ENCODE peak calls at places on chromosome 1, in five cellular contexts. One of them, this sample, is unnamed. For H3K36me3, the result is how much of the 10 kb centered on the place peaks cover.

GRCh38 chr1:30534551-30534940 is 188.8 kb downstream of the MATN1 start:
- DNase-seq in kidney: no peak
- DNase-seq in upper lobe of right lung: peak
- DNase-seq in breast epithelium: no peak
- DNase-seq in right lobe of liver: no peak
- DNase-seq in this sample: no peak

GRCh38 chr1:12627308-12627707 is 9.3 kb upstream of the DHRS3 start:
- DNase-seq in upper lobe of right lung: no peak
- DNase-seq in breast epithelium: no peak
- DNase-seq in kidney: no peak
- DNase-seq in right lobe of liver: no peak
- DNase-seq in this sample: no peak

GRCh38 chr1:39671433-39671792 is 494 bp downstream of the NT5C1A start:
- DNase-seq in breast epithelium: no peak
- DNase-seq in right lobe of liver: no peak
- DNase-seq in upper lobe of right lung: no peak
- DNase-seq in kidney: peak
- DNase-seq in this sample: no peak

GRCh38 chr1:1354271-1355247 is 3.8 kb downstream of the MXRA8 start:
- DNase-seq in upper lobe of right lung: no peak
- DNase-seq in breast epithelium: no peak
- DNase-seq in right lobe of liver: no peak
- DNase-seq in kidney: peak
- DNase-seq in this sample: no peak

GRCh38 chr1:112296908-112297307 is 99.1 kb upstream of the CTTNBP2NL start:
- DNase-seq in right lobe of liver: no peak
- DNase-seq in breast epithelium: no peak
- DNase-seq in upper lobe of right lung: no peak
- DNase-seq in kidney: no peak
- DNase-seq in this sample: no peak

GRCh38 chr1:184199036-184199796 is 147.7 kb downstream of the TSEN15 start:
- DNase-seq in upper lobe of right lung: no peak
- DNase-seq in kidney: no peak
- DNase-seq in right lobe of liver: no peak
- DNase-seq in breast epithelium: no peak
- DNase-seq in this sample: no peak

GRCh38 chr1:161054232-161054631 is 8.5 kb upstream of the USF1 start:
- DNase-seq in breast epithelium: no peak
- DNase-seq in upper lobe of right lung: no peak
- DNase-seq in right lobe of liver: no peak
- DNase-seq in kidney: peak
- DNase-seq in this sample: no peak

GRCh38 chr1:151539321-151540020 is 638 bp upstream of the TUFT1 start:
- DNase-seq in breast epithelium: peak
- DNase-seq in upper lobe of right lung: peak
- DNase-seq in right lobe of liver: peak
- DNase-seq in kidney: peak
- DNase-seq in this sample: peak

GRCh38 chr1:67534627-67535065 is 104.4 kb upstream of the SERBP1 start:
- DNase-seq in upper lobe of right lung: no peak
- DNase-seq in kidney: no peak
- DNase-seq in breast epithelium: no peak
- DNase-seq in right lobe of liver: no peak
- DNase-seq in this sample: no peak

GRCh38 chr1:208654241-208654640 is 410.1 kb upstream of the PLXNA2 start:
- DNase-seq in upper lobe of right lung: no peak
- DNase-seq in right lobe of liver: no peak
- DNase-seq in kidney: no peak
- DNase-seq in breast epithelium: no peak
- DNase-seq in this sample: peak

GRCh38 chr1:166952002-166952746 is 23.2 kb downstream of the ILDR2 start:
- DNase-seq in upper lobe of right lung: no peak
- DNase-seq in kidney: no peak
- DNase-seq in breast epithelium: no peak
- DNase-seq in right lobe of liver: no peak
- DNase-seq in this sample: no peak

GRCh38 chr1:94237291-94238226 is at the start of gene ARHGAP29:
- DNase-seq in upper lobe of right lung: peak
- DNase-seq in kidney: peak
- DNase-seq in right lobe of liver: peak
- DNase-seq in breast epithelium: peak
- DNase-seq in this sample: peak

GRCh38 chr1:208668991-208669390 is 424.8 kb upstream of the PLXNA2 start:
- DNase-seq in right lobe of liver: no peak
- DNase-seq in upper lobe of right lung: no peak
- DNase-seq in breast epithelium: no peak
- DNase-seq in kidney: no peak
- DNase-seq in this sample: no peak

GRCh38 chr1:244302889-244303609 is 148.7 kb downstream of the ADSS2 start:
- DNase-seq in breast epithelium: no peak
- DNase-seq in kidney: peak
- DNase-seq in upper lobe of right lung: peak
- DNase-seq in right lobe of liver: no peak
- DNase-seq in this sample: peak

GRCh38 chr1:8015036-8015808 is 10.9 kb downstream of the ERRFI1 start:
- DNase-seq in upper lobe of right lung: no peak
- DNase-seq in breast epithelium: no peak
- DNase-seq in right lobe of liver: no peak
- DNase-seq in kidney: no peak
- DNase-seq in this sample: peak

GRCh38 chr1:221035680-221036153 is 156.5 kb downstream of the HLX start:
- DNase-seq in upper lobe of right lung: no peak
- DNase-seq in breast epithelium: no peak
- DNase-seq in right lobe of liver: no peak
- DNase-seq in kidney: no peak
- DNase-seq in this sample: no peak

GRCh38 chr1:220430059-220430458 is 97.9 kb upstream of the MARK1 start:
- DNase-seq in kidney: no peak
- DNase-seq in right lobe of liver: no peak
- DNase-seq in breast epithelium: no peak
- DNase-seq in upper lobe of right lung: no peak
- DNase-seq in this sample: no peak

GRCh38 chr1:33464552-33464951 is 7.9 kb upstream of the ZSCAN20 start:
- DNase-seq in kidney: no peak
- DNase-seq in right lobe of liver: no peak
- DNase-seq in breast epithelium: no peak
- DNase-seq in upper lobe of right lung: no peak
- DNase-seq in this sample: no peak

GRCh38 chr1:33462449-33463164 is 9.8 kb upstream of the ZSCAN20 start:
- DNase-seq in upper lobe of right lung: peak
- DNase-seq in breast epithelium: no peak
- DNase-seq in kidney: no peak
- DNase-seq in right lobe of liver: no peak
- DNase-seq in this sample: no peak

GRCh38 chr1:33456302-33456886 is 16.1 kb upstream of the ZSCAN20 start:
- DNase-seq in upper lobe of right lung: peak
- DNase-seq in right lobe of liver: no peak
- DNase-seq in kidney: no peak
- DNase-seq in breast epithelium: no peak
- DNase-seq in this sample: no peak

GRCh38 chr1:33459766-33460543 is 12.5 kb upstream of the ZSCAN20 start:
- DNase-seq in upper lobe of right lung: no peak
- DNase-seq in right lobe of liver: no peak
- DNase-seq in breast epithelium: no peak
- DNase-seq in kidney: no peak
- DNase-seq in this sample: no peak

DNA sequence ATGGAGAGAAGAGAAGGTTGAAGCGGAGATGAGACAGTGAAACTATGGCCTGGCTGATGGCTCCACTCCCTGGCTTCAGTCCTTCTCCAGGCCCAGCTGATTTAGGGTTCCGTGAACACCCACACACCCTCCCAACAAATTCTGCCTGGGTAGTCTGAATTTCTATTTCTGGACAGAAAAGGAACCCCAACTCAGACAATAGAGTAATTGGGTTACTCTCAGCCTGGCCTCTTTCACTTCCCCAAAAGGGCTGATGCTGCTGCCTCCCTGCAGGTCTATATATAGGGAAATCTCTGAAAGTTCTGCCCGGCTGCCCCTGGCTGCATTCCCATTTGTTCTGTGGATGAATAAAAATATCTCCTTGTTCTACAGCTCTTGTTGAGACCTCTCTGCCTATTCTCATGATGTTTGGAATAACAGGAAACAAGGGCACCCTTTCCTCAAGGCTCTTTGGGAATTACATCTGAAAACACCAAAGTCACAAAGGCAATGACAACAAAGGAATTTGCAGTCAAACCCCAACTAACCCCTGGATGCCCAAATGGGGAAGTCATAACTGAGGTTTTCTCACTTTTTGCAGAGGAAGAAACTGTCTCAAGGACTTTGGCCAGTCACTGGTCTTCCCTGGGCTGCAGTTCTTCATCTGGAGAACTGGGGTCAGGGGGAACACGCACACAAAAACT is 11.4 kb upstream of the ZSCAN20 start:
- DNase-seq in kidney: no peak
- DNase-seq in right lobe of liver: no peak
- DNase-seq in breast epithelium: no peak
- DNase-seq in upper lobe of right lung: peak
- DNase-seq in this sample: no peak
- H3K27ac ChIP-seq in kidney: no peak
- H3K27ac ChIP-seq in right lobe of liver: no peak
- H3K27ac ChIP-seq in breast epithelium: no peak
- H3K27ac ChIP-seq in upper lobe of right lung: peak
- H3K27ac ChIP-seq in this sample: peak

DNA sequence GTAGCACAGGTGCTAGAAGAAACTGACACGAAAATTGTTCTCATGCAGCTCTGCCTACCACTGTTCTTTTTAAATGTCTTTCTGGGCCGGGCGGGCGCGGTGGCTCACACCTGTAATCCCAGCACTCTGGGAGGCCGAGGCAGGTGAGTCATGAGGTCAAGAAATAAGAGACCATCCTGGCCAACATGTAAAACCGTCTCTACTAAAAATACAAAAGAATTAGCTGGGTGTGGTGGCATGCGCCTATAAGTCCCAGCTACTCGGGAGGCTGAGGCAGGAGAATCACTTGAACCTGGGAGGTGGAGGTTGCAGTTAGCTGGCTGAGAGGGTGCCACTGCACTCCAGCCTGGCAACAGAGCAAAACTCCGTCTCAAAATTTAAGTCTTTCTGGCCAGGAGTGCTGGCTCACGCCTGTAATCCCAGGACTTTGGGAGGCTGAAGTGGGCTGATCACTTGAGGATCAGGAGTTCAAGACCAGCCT is 947 bp upstream of the RIT1 start:
- DNase-seq in breast epithelium: no peak
- DNase-seq in kidney: no peak
- DNase-seq in right lobe of liver: no peak
- DNase-seq in upper lobe of right lung: no peak
- DNase-seq in this sample: no peak
- H3K4me3 ChIP-seq in breast epithelium: no peak
- H3K4me3 ChIP-seq in kidney: no peak
- H3K4me3 ChIP-seq in right lobe of liver: no peak
- H3K4me3 ChIP-seq in upper lobe of right lung: no peak
- H3K4me3 ChIP-seq in this sample: no peak

GRCh38 chr1:214617843-214618242 is 14.8 kb downstream of the CENPF start:
- DNase-seq in breast epithelium: no peak
- DNase-seq in upper lobe of right lung: no peak
- DNase-seq in kidney: no peak
- DNase-seq in right lobe of liver: no peak
- DNase-seq in this sample: no peak

GRCh38 chr1:214617246-214617645 is 14.3 kb downstream of the CENPF start:
- DNase-seq in right lobe of liver: no peak
- DNase-seq in breast epithelium: no peak
- DNase-seq in kidney: no peak
- DNase-seq in upper lobe of right lung: no peak
- DNase-seq in this sample: no peak

GRCh38 chr1:214621178-214621577 is 18.2 kb downstream of the CENPF start:
- DNase-seq in kidney: no peak
- DNase-seq in right lobe of liver: no peak
- DNase-seq in upper lobe of right lung: no peak
- DNase-seq in breast epithelium: no peak
- DNase-seq in this sample: no peak

GRCh38 chr1:214615111-214615510 is 12.1 kb downstream of the CENPF start:
- DNase-seq in breast epithelium: no peak
- DNase-seq in upper lobe of right lung: no peak
- DNase-seq in kidney: no peak
- DNase-seq in right lobe of liver: no peak
- DNase-seq in this sample: no peak

DNA sequence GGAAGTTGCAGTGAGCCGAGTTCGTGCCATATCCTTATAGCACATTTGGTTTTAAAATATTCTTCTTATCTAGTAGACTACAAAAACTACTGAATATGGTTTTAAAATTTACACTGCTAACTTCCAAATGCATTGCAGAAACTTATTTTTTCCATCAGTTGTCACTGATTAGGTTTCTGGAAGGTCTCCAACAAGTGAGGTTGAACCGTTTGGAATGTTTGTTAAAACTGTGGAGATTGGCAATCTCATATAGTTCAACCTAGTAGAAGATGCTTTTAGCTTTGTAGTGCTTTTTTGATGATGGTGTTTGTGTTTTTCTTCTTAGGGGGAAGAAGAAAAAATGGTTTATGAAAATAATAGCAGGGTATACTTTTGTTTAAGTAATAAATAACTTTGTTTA is 12.9 kb downstream of the CENPF start:
- DNase-seq in kidney: no peak
- DNase-seq in breast epithelium: no peak
- DNase-seq in right lobe of liver: no peak
- DNase-seq in upper lobe of right lung: no peak
- DNase-seq in this sample: no peak
- H3K36me3 ChIP-seq in kidney: under half
- H3K36me3 ChIP-seq in breast epithelium: under half
- H3K36me3 ChIP-seq in right lobe of liver: under half
- H3K36me3 ChIP-seq in upper lobe of right lung: under half
- H3K36me3 ChIP-seq in this sample: under half

DNA sequence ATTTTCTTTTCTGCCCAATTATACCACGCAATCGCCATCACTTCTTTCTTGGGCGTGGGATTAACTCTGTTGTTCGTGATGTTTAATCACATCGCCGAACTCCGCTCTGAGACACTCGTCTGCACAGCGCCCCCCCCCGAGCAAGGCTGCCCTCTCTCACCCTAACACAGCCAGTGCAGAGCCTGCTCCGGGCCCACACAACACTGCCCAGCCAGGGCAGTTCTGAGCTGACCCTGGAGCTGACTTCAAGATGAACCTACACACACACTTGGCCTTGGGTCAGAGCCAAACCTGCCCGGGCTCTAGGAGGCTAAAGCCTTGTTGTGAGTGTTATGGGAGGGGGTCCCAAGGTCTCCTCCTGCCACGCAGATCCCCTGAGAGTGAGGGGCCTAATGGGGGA is 64.6 kb upstream of the LRP8 start:
- DNase-seq in upper lobe of right lung: peak
- DNase-seq in breast epithelium: no peak
- DNase-seq in right lobe of liver: no peak
- DNase-seq in kidney: peak
- DNase-seq in this sample: no peak
- H3K27ac ChIP-seq in upper lobe of right lung: no peak
- H3K27ac ChIP-seq in breast epithelium: no peak
- H3K27ac ChIP-seq in right lobe of liver: no peak
- H3K27ac ChIP-seq in kidney: no peak
- H3K27ac ChIP-seq in this sample: no peak